ENCODE peak calls at places on chromosome 18, in four cellular contexts. One of them, this sample, is unnamed.

GRCh38 chr18:13136056-13136688 is 82.4 kb upstream of the LDLRAD4 start:
- DNase-seq in osteocyte: no peak
- DNase-seq in Caki2: no peak
- DNase-seq in anterior cingulate cortex: no peak
- DNase-seq in this sample: no peak

GRCh38 chr18:54879691-54880090 is 51.4 kb downstream of the RAB27B start:
- DNase-seq in osteocyte: no peak
- DNase-seq in anterior cingulate cortex: no peak
- DNase-seq in Caki2: no peak
- DNase-seq in this sample: no peak

GRCh38 chr18:36525913-36526312 is 228.4 kb downstream of the FHOD3 start:
- DNase-seq in Caki2: no peak
- DNase-seq in osteocyte: peak
- DNase-seq in anterior cingulate cortex: no peak
- DNase-seq in this sample: no peak

GRCh38 chr18:7521226-7521856 is 45.8 kb upstream of the PTPRM start:
- DNase-seq in osteocyte: no peak
- DNase-seq in Caki2: no peak
- DNase-seq in anterior cingulate cortex: no peak
- DNase-seq in this sample: no peak

GRCh38 chr18:74977041-74977440 is 231.9 kb downstream of the PTGR3 start:
- DNase-seq in osteocyte: no peak
- DNase-seq in Caki2: no peak
- DNase-seq in anterior cingulate cortex: no peak
- DNase-seq in this sample: no peak

GRCh38 chr18:63374520-63374919 is 7.5 kb upstream of the KDSR start:
- DNase-seq in anterior cingulate cortex: no peak
- DNase-seq in Caki2: no peak
- DNase-seq in osteocyte: no peak
- DNase-seq in this sample: no peak

GRCh38 chr18:46070683-46071614 is 1.1 kb downstream of the PSTPIP2 start:
- DNase-seq in Caki2: no peak
- DNase-seq in anterior cingulate cortex: no peak
- DNase-seq in osteocyte: peak
- DNase-seq in this sample: peak

GRCh38 chr18:36493349-36494281 is 196.1 kb downstream of the FHOD3 start:
- DNase-seq in Caki2: no peak
- DNase-seq in osteocyte: no peak
- DNase-seq in anterior cingulate cortex: no peak
- DNase-seq in this sample: no peak

GRCh38 chr18:10013621-10014543 is 100.1 kb downstream of the VAPA start:
- DNase-seq in anterior cingulate cortex: no peak
- DNase-seq in osteocyte: no peak
- DNase-seq in Caki2: no peak
- DNase-seq in this sample: no peak

GRCh38 chr18:75212626-75213110 is 2.1 kb downstream of the TSHZ1 start:
- DNase-seq in Caki2: no peak
- DNase-seq in anterior cingulate cortex: no peak
- DNase-seq in osteocyte: no peak
- DNase-seq in this sample: no peak

GRCh38 chr18:35117372-35117771 is 76.2 kb downstream of the MAPRE2 start:
- DNase-seq in anterior cingulate cortex: no peak
- DNase-seq in Caki2: no peak
- DNase-seq in osteocyte: no peak
- DNase-seq in this sample: no peak

This sample was measured in midbrain.